ENCODE peak calls at places on chromosomes 1 and 21, in seven cellular contexts. O is AG08396, M is nephron progenitor cell, Z is ELR, J is fibroblast of lung, Y is cardiac fibroblast, U is T-cell. G is an unnamed sample.

GRCh38 chr1:69494171-69494570 is 73.6 kb upstream of the LRRC7 start:
- DNase-seq in J (peak), M (no peak), Y (no peak), O (no peak), Z (peak), U (no peak), G (no peak)

GRCh38 chr1:85328713-85329376 is 52.4 kb upstream of the BCL10 start:
- DNase-seq in U (no peak), M (no peak), Z (peak), O (peak), Y (peak), J (peak), G (no peak)

GRCh38 chr21:38182370-38182985 is 74.3 kb upstream of the KCNJ15 start:
- DNase-seq in M (no peak), J (no peak), Y (no peak), U (no peak), O (no peak), Z (no peak), G (no peak)

GRCh38 chr1:55868026-55868425 is 652.9 kb upstream of the USP24 start:
- DNase-seq in O (peak), U (no peak), M (no peak), Z (no peak), Y (peak), J (peak), G (no peak)

GRCh38 chr1:99548924-99549605 is 96.8 kb upstream of the PALMD start:
- DNase-seq in J (no peak), M (no peak), Z (no peak), Y (peak), O (no peak), U (no peak), G (peak)

GRCh38 chr1:236534164-236534651 is 10.4 kb downstream of the LGALS8 start:
- DNase-seq in U (no peak), J (peak), Z (peak), M (no peak), Y (peak), O (peak), G (no peak)

GRCh38 chr1:32917521-32917920 is 16.3 kb upstream of the TMEM54 start:
- DNase-seq in Z (no peak), O (no peak), U (no peak), J (no peak), Y (no peak), M (no peak), G (no peak)

GRCh38 chr1:84122780-84123382 is 21.2 kb upstream of the PRKACB start:
- DNase-seq in M (peak), O (peak), U (peak), Y (peak), J (peak), Z (peak), G (peak)

GRCh38 chr1:207027221-207027777 is 5.3 kb downstream of the C1orf116 start:
- DNase-seq in Y (no peak), M (no peak), J (no peak), Z (peak), O (no peak), U (no peak), G (no peak)